ENCODE peak calls at places on chromosomes 4 and X, in five cellular contexts. One of them, this sample, is unnamed.

GRCh38 chr4:155405059-155405458 is 28.3 kb upstream of the MAP9 start:
- DNase-seq in foreskin fibroblast: peak; percentile 50
- DNase-seq in lung: no peak
- DNase-seq in kidney glomerular epithelial cell: no peak
- DNase-seq in GM20000: no peak
- DNase-seq in this sample: no peak

GRCh38 chr4:8204576-8205227 is 5.6 kb downstream of the SH3TC1 start:
- DNase-seq in kidney glomerular epithelial cell: no peak
- DNase-seq in lung: no peak
- DNase-seq in GM20000: no peak
- DNase-seq in foreskin fibroblast: no peak
- DNase-seq in this sample: no peak

GRCh38 chrX:45006002-45006800 is 133.2 kb downstream of the KDM6A start:
- DNase-seq in kidney glomerular epithelial cell: no peak
- DNase-seq in GM20000: no peak
- DNase-seq in lung: no peak
- DNase-seq in foreskin fibroblast: no peak
- DNase-seq in this sample: peak; percentile 9

GRCh38 chrX:2692221-2693122 is 1.4 kb downstream of the CD99 start:
- DNase-seq in foreskin fibroblast: peak; percentile 65
- DNase-seq in GM20000: peak; percentile 30
- DNase-seq in kidney glomerular epithelial cell: no peak
- DNase-seq in lung: no peak
- DNase-seq in this sample: no peak

GRCh38 chr4:3529363-3529762 is 2.9 kb downstream of the LRPAP1 start:
- DNase-seq in GM20000: peak; percentile 62
- DNase-seq in kidney glomerular epithelial cell: no peak
- DNase-seq in foreskin fibroblast: peak; percentile 14
- DNase-seq in lung: peak; percentile 55
- DNase-seq in this sample: no peak

GRCh38 chrX:126165721-126166401 is at the start of gene DCAF12L2:
- DNase-seq in GM20000: no peak
- DNase-seq in lung: no peak
- DNase-seq in kidney glomerular epithelial cell: no peak
- DNase-seq in foreskin fibroblast: no peak
- DNase-seq in this sample: no peak

GRCh38 chr4:89258506-89258905 is 49.1 kb downstream of the GPRIN3 start:
- DNase-seq in GM20000: no peak
- DNase-seq in kidney glomerular epithelial cell: no peak
- DNase-seq in lung: no peak
- DNase-seq in foreskin fibroblast: no peak
- DNase-seq in this sample: no peak

GRCh38 chr4:139709660-139710059 is 44.0 kb downstream of the MGST2 start:
- DNase-seq in foreskin fibroblast: no peak
- DNase-seq in kidney glomerular epithelial cell: no peak
- DNase-seq in lung: no peak
- DNase-seq in GM20000: no peak
- DNase-seq in this sample: no peak

GRCh38 chrX:83845397-83845796 is 15.5 kb upstream of the CYLC1 start:
- DNase-seq in kidney glomerular epithelial cell: no peak
- DNase-seq in lung: no peak
- DNase-seq in foreskin fibroblast: peak; percentile 3
- DNase-seq in GM20000: peak; percentile 10
- DNase-seq in this sample: no peak

GRCh38 chr4:1055721-1056590 is 44.5 kb downstream of the FGFRL1 start:
- DNase-seq in lung: no peak
- DNase-seq in foreskin fibroblast: peak; percentile 50
- DNase-seq in GM20000: peak; percentile 73
- DNase-seq in kidney glomerular epithelial cell: no peak
- DNase-seq in this sample: no peak

GRCh38 chr4:84126061-84126787 is 372.9 kb downstream of the NKX6-1 start:
- DNase-seq in kidney glomerular epithelial cell: no peak
- DNase-seq in GM20000: no peak
- DNase-seq in foreskin fibroblast: no peak
- DNase-seq in lung: no peak
- DNase-seq in this sample: no peak

GRCh38 chrX:150790021-150790420 is 96.8 kb downstream of the MTMR1 start:
- DNase-seq in lung: peak; percentile 0
- DNase-seq in kidney glomerular epithelial cell: no peak
- DNase-seq in foreskin fibroblast: no peak
- DNase-seq in GM20000: no peak
- DNase-seq in this sample: no peak

GRCh38 chr4:173420324-173420752 is 21.4 kb upstream of the SCRG1 start:
- DNase-seq in kidney glomerular epithelial cell: peak; percentile 41
- DNase-seq in GM20000: peak; percentile 23
- DNase-seq in foreskin fibroblast: peak; percentile 48
- DNase-seq in lung: no peak
- DNase-seq in this sample: no peak

GRCh38 chr4:133711817-133712216 is 489.8 kb downstream of the PABPC4L start:
- DNase-seq in lung: no peak
- DNase-seq in foreskin fibroblast: no peak
- DNase-seq in GM20000: no peak
- DNase-seq in kidney glomerular epithelial cell: no peak
- DNase-seq in this sample: no peak

GRCh38 chrX:43940811-43941210 is 32.4 kb downstream of the NDP start:
- DNase-seq in lung: no peak
- DNase-seq in GM20000: no peak
- DNase-seq in foreskin fibroblast: peak; percentile 63
- DNase-seq in kidney glomerular epithelial cell: no peak
- DNase-seq in this sample: no peak

GRCh38 chr4:2042947-2043395 is 16.2 kb upstream of the NAT8L start:
- DNase-seq in GM20000: peak; percentile 30
- DNase-seq in foreskin fibroblast: no peak
- DNase-seq in kidney glomerular epithelial cell: no peak
- DNase-seq in lung: no peak
- DNase-seq in this sample: no peak

GRCh38 chr4:39124885-39125599 is 57.3 kb upstream of the WDR19 start:
- DNase-seq in GM20000: no peak
- DNase-seq in kidney glomerular epithelial cell: no peak
- DNase-seq in foreskin fibroblast: no peak
- DNase-seq in lung: no peak
- DNase-seq in this sample: no peak

GRCh38 chr4:79856196-79856595 is 216.8 kb downstream of the ANTXR2 start:
- DNase-seq in kidney glomerular epithelial cell: no peak
- DNase-seq in lung: no peak
- DNase-seq in GM20000: no peak
- DNase-seq in foreskin fibroblast: no peak
- DNase-seq in this sample: no peak

GRCh38 chrX:130869239-130869638 is 33.8 kb downstream of the ENOX2 start:
- DNase-seq in GM20000: no peak
- DNase-seq in lung: no peak
- DNase-seq in kidney glomerular epithelial cell: no peak
- DNase-seq in foreskin fibroblast: no peak
- DNase-seq in this sample: no peak

GRCh38 chrX:30005821-30006220 is 209.5 kb upstream of the MAGEB2 start:
- DNase-seq in foreskin fibroblast: no peak
- DNase-seq in lung: no peak
- DNase-seq in kidney glomerular epithelial cell: no peak
- DNase-seq in GM20000: no peak
- DNase-seq in this sample: no peak

GRCh38 chrX:139126493-139126892 is 404.0 kb upstream of the F9 start:
- DNase-seq in kidney glomerular epithelial cell: peak; percentile 28
- DNase-seq in lung: peak; percentile 44
- DNase-seq in GM20000: peak; percentile 8
- DNase-seq in foreskin fibroblast: no peak
- DNase-seq in this sample: peak; percentile 7

GRCh38 chr4:53694666-53695065 is 103.4 kb upstream of the LNX1 start:
- DNase-seq in lung: no peak
- DNase-seq in GM20000: no peak
- DNase-seq in kidney glomerular epithelial cell: no peak
- DNase-seq in foreskin fibroblast: no peak
- DNase-seq in this sample: no peak

GRCh38 chr4:170374770-170375169 is 285.0 kb upstream of the AADAT start:
- DNase-seq in lung: no peak
- DNase-seq in kidney glomerular epithelial cell: no peak
- DNase-seq in GM20000: peak; percentile 52
- DNase-seq in foreskin fibroblast: no peak
- DNase-seq in this sample: no peak

GRCh38 chr4:140861359-140862181 is 105.4 kb upstream of the TBC1D9 start:
- DNase-seq in foreskin fibroblast: peak; percentile 92
- DNase-seq in kidney glomerular epithelial cell: peak; percentile 57
- DNase-seq in GM20000: peak; percentile 46
- DNase-seq in lung: peak; percentile 63
- DNase-seq in this sample: peak; percentile 56

GRCh38 chr4:52982246-52982950 is 120.3 kb downstream of the RASL11B start:
- DNase-seq in kidney glomerular epithelial cell: peak; percentile 72
- DNase-seq in foreskin fibroblast: peak; percentile 81
- DNase-seq in GM20000: peak; percentile 34
- DNase-seq in lung: no peak
- DNase-seq in this sample: no peak